ENCODE peak calls at places on chromosomes 16 and 17, in six cellular contexts. E is NCI-H1436 treated with DMSO at 0.1 percent for 48 hours; M is neural progenitor cell; W is B cell; J is ACHN; X is stimulated activated CD8-positive, alpha-beta memory T cell treated with anti-CD3 and anti-CD28 coated beads, Interleukin-2, amount 100 ng/mL, for 1 hour. P is an unnamed sample.

GRCh38 chr17:58330997-58331814 is 2.6 kb upstream of the TSPOAP1 start:
- DNase-seq in E (no peak), W (peak), M (no peak), X (no peak), J (no peak), P (peak)

GRCh38 chr17:59160203-59161025 is 4.9 kb downstream of the PRR11 start:
- DNase-seq in W (no peak), M (no peak), J (peak), X (no peak), E (no peak), P (no peak)

GRCh38 chr16:50954469-50954868 is 196.6 kb downstream of the SALL1 start:
- DNase-seq in M (no peak), W (no peak), E (no peak), J (no peak), X (no peak), P (no peak)

GRCh38 chr17:1509255-1509943 is 7.0 kb downstream of the INPP5K start:
- DNase-seq in J (no peak), X (no peak), E (no peak), M (no peak), W (no peak), P (no peak)

GRCh38 chr17:50541916-50542688 is 4.9 kb upstream of the SPATA20 start:
- DNase-seq in E (peak), X (peak), W (peak), M (peak), J (peak), P (peak)

GRCh38 chr17:8623591-8623990 is 6.9 kb downstream of the MYH10 start:
- DNase-seq in E (no peak), J (no peak), M (no peak), W (no peak), X (no peak), P (no peak)

GRCh38 chr16:14344292-14344691 is 273.2 kb downstream of the MRTFB start:
- DNase-seq in J (no peak), X (no peak), M (no peak), E (no peak), W (no peak), P (no peak)

GRCh38 chr16:35142147-35142808 is 1682.9 kb downstream of the TP53TG3F start:
- DNase-seq in E (no peak), M (no peak), W (no peak), X (no peak), J (no peak), P (no peak)

GRCh38 chr16:74107795-74108610 is 188.6 kb upstream of the PSMD7 start:
- DNase-seq in W (peak), E (no peak), X (no peak), J (peak), M (peak), P (peak)

GRCh38 chr16:3829631-3830536 is 50.6 kb downstream of the CREBBP start:
- DNase-seq in M (no peak), E (no peak), J (no peak), W (no peak), X (no peak), P (no peak)

P was measured in NK-92 treated with Interleukin-12 subunit alpha and Interleukin-12 subunit beta, amount 100 ng/mL, for 24 hours.